ENCODE peak calls at places on chromosomes 12 and 14, in four cellular contexts. F is T-helper 22 cell; I is GM23248; V is CD4-positive, CD25-positive, alpha-beta regulatory T cell. M is an unnamed sample.

GRCh38 chr14:52663850-52664249 is 31.5 kb downstream of the ERO1A start:
- DNase-seq in F (no peak), I (no peak), V (no peak), M (no peak)

GRCh38 chr12:100716949-100717732 is 77.4 kb upstream of the ANO4 start:
- DNase-seq in F (no peak), I (peak; percentile 75), V (no peak), M (peak; percentile 82)

GRCh38 chr14:31770271-31770670 is 209.1 kb downstream of the NUBPL start:
- DNase-seq in F (no peak), I (peak; percentile 60), V (no peak), M (no peak)

GRCh38 chr14:74491952-74492351 is 1.2 kb downstream of the NPC2 start:
- DNase-seq in F (no peak), I (peak; percentile 64), V (no peak), M (no peak)

GRCh38 chr14:75636100-75636692 is 24.5 kb downstream of the ERG28 start:
- DNase-seq in F (no peak), I (peak; percentile 55), V (no peak), M (peak; percentile 74)

GRCh38 chr14:23360496-23360895 is 4.5 kb downstream of the EFS start:
- DNase-seq in F (no peak), I (peak; percentile 30), V (no peak), M (peak; percentile 64)

GRCh38 chr14:32808574-32809098 is 130.0 kb upstream of the NPAS3 start:
- DNase-seq in F (no peak), I (peak; percentile 13), V (no peak), M (no peak)

GRCh38 chr12:126248871-126249403 is 1183.7 kb downstream of the AACS start:
- DNase-seq in F (no peak), I (no peak), V (no peak), M (no peak)

GRCh38 chr12:65672441-65672840 is 151.8 kb upstream of the HMGA2 start:
- DNase-seq in F (no peak), I (no peak), V (no peak), M (no peak)

GRCh38 chr14:75389679-75390078 is 38.1 kb upstream of the JDP2 start:
- DNase-seq in F (no peak), I (peak; percentile 33), V (no peak), M (no peak)

GRCh38 chr12:56522486-56523193 is 1.0 kb downstream of the RBMS2 start:
- DNase-seq in F (no peak), I (peak; percentile 59), V (no peak), M (peak; percentile 49)

GRCh38 chr14:104388011-104388521 is 191.5 kb upstream of the C14orf180 start:
- DNase-seq in F (no peak), I (no peak), V (no peak), M (peak; percentile 38)

GRCh38 chr14:34275038-34275437 is 187.0 kb downstream of the SPTSSA start:
- DNase-seq in F (no peak), I (peak; percentile 32), V (no peak), M (no peak)

GRCh38 chr12:57243521-57244305 is 7.3 kb downstream of the STAC3 start:
- DNase-seq in F (peak; percentile 47), I (peak; percentile 84), V (peak; percentile 79), M (peak; percentile 98)

GRCh38 chr12:57456145-57456700 is 1.1 kb downstream of the INHBE start:
- DNase-seq in F (no peak), I (peak; percentile 55), V (no peak), M (peak; percentile 85)

GRCh38 chr14:31205681-31206535 is 1.7 kb downstream of the HECTD1 start:
- DNase-seq in F (no peak), I (peak; percentile 88), V (peak; percentile 16), M (peak; percentile 74)